ENCODE peak calls at places on chromosomes 3 and 15, in eight cellular contexts. One of them, this sample, is unnamed.

GRCh38 chr3:116338713-116339112 is 106.6 kb downstream of the LSAMP start:
- DNase-seq in fibroblast of pulmonary artery: no peak
- DNase-seq in cardiac fibroblast: no peak
- DNase-seq in kidney epithelial cell: no peak
- DNase-seq in cardiac muscle cell: no peak
- DNase-seq in upper lobe of right lung: no peak
- DNase-seq in NB4: no peak
- DNase-seq in tibial nerve: no peak
- DNase-seq in this sample: no peak

GRCh38 chr3:196971094-196971698 is 2.6 kb upstream of the PIGZ start:
- DNase-seq in fibroblast of pulmonary artery: no peak
- DNase-seq in cardiac fibroblast: no peak
- DNase-seq in kidney epithelial cell: no peak
- DNase-seq in cardiac muscle cell: no peak
- DNase-seq in upper lobe of right lung: no peak
- DNase-seq in NB4: peak; percentile 70
- DNase-seq in tibial nerve: no peak
- DNase-seq in this sample: no peak

GRCh38 chr15:57915827-57916531 is 149.5 kb downstream of the ALDH1A2 start:
- DNase-seq in fibroblast of pulmonary artery: no peak
- DNase-seq in cardiac fibroblast: peak; percentile 10
- DNase-seq in kidney epithelial cell: no peak
- DNase-seq in cardiac muscle cell: peak; percentile 10
- DNase-seq in upper lobe of right lung: no peak
- DNase-seq in NB4: no peak
- DNase-seq in tibial nerve: no peak
- DNase-seq in this sample: no peak

GRCh38 chr3:61299343-61299742 is 48.1 kb upstream of the FHIT start:
- DNase-seq in fibroblast of pulmonary artery: no peak
- DNase-seq in cardiac fibroblast: no peak
- DNase-seq in kidney epithelial cell: peak; percentile 71
- DNase-seq in cardiac muscle cell: no peak
- DNase-seq in upper lobe of right lung: no peak
- DNase-seq in NB4: no peak
- DNase-seq in tibial nerve: no peak
- DNase-seq in this sample: peak; percentile 76

GRCh38 chr3:111302073-111302472 is 230.5 kb downstream of the NECTIN3 start:
- DNase-seq in fibroblast of pulmonary artery: no peak
- DNase-seq in cardiac fibroblast: no peak
- DNase-seq in kidney epithelial cell: no peak
- DNase-seq in cardiac muscle cell: no peak
- DNase-seq in upper lobe of right lung: no peak
- DNase-seq in NB4: no peak
- DNase-seq in tibial nerve: no peak
- DNase-seq in this sample: no peak

GRCh38 chr15:77002436-77002835 is 7.5 kb downstream of the PSTPIP1 start:
- DNase-seq in fibroblast of pulmonary artery: no peak
- DNase-seq in cardiac fibroblast: no peak
- DNase-seq in kidney epithelial cell: no peak
- DNase-seq in cardiac muscle cell: no peak
- DNase-seq in upper lobe of right lung: no peak
- DNase-seq in NB4: peak; percentile 63
- DNase-seq in tibial nerve: no peak
- DNase-seq in this sample: no peak

GRCh38 chr15:90845201-90845949 is 23.0 kb upstream of the FURIN start:
- DNase-seq in fibroblast of pulmonary artery: peak; percentile 72
- DNase-seq in cardiac fibroblast: peak; percentile 61
- DNase-seq in kidney epithelial cell: peak; percentile 75
- DNase-seq in cardiac muscle cell: peak; percentile 67
- DNase-seq in upper lobe of right lung: no peak
- DNase-seq in NB4: peak; percentile 87
- DNase-seq in tibial nerve: no peak
- DNase-seq in this sample: no peak

GRCh38 chr15:81575436-81576123 is 201.6 kb upstream of the TMC3 start:
- DNase-seq in fibroblast of pulmonary artery: peak; percentile 6
- DNase-seq in cardiac fibroblast: peak; percentile 3
- DNase-seq in kidney epithelial cell: no peak
- DNase-seq in cardiac muscle cell: peak; percentile 10
- DNase-seq in upper lobe of right lung: no peak
- DNase-seq in NB4: no peak
- DNase-seq in tibial nerve: no peak
- DNase-seq in this sample: no peak

GRCh38 chr3:194867270-194867983 is 181.7 kb downstream of the FAM43A start:
- DNase-seq in fibroblast of pulmonary artery: peak; percentile 38
- DNase-seq in cardiac fibroblast: peak; percentile 54
- DNase-seq in kidney epithelial cell: no peak
- DNase-seq in cardiac muscle cell: peak; percentile 66
- DNase-seq in upper lobe of right lung: no peak
- DNase-seq in NB4: peak; percentile 15
- DNase-seq in tibial nerve: peak; percentile 53
- DNase-seq in this sample: no peak

GRCh38 chr3:134846943-134847342 is 51.9 kb downstream of the EPHB1 start:
- DNase-seq in fibroblast of pulmonary artery: peak; percentile 52
- DNase-seq in cardiac fibroblast: peak; percentile 27
- DNase-seq in kidney epithelial cell: peak; percentile 96
- DNase-seq in cardiac muscle cell: peak; percentile 55
- DNase-seq in upper lobe of right lung: no peak
- DNase-seq in NB4: no peak
- DNase-seq in tibial nerve: no peak
- DNase-seq in this sample: peak; percentile 63

GRCh38 chr3:43997788-43998373 is 243.8 kb upstream of the TOPAZ1 start:
- DNase-seq in fibroblast of pulmonary artery: no peak
- DNase-seq in cardiac fibroblast: no peak
- DNase-seq in kidney epithelial cell: no peak
- DNase-seq in cardiac muscle cell: no peak
- DNase-seq in upper lobe of right lung: no peak
- DNase-seq in NB4: no peak
- DNase-seq in tibial nerve: no peak
- DNase-seq in this sample: no peak

GRCh38 chr3:118400886-118401285 is 633.8 kb downstream of the IGSF11 start:
- DNase-seq in fibroblast of pulmonary artery: no peak
- DNase-seq in cardiac fibroblast: no peak
- DNase-seq in kidney epithelial cell: no peak
- DNase-seq in cardiac muscle cell: no peak
- DNase-seq in upper lobe of right lung: no peak
- DNase-seq in NB4: no peak
- DNase-seq in tibial nerve: no peak
- DNase-seq in this sample: no peak

GRCh38 chr15:60355148-60355857 is 42.5 kb downstream of the ANXA2 start:
- DNase-seq in fibroblast of pulmonary artery: no peak
- DNase-seq in cardiac fibroblast: no peak
- DNase-seq in kidney epithelial cell: no peak
- DNase-seq in cardiac muscle cell: no peak
- DNase-seq in upper lobe of right lung: no peak
- DNase-seq in NB4: no peak
- DNase-seq in tibial nerve: no peak
- DNase-seq in this sample: no peak

GRCh38 chr3:59444293-59444671 is 394.5 kb upstream of the CFAP20DC start:
- DNase-seq in fibroblast of pulmonary artery: no peak
- DNase-seq in cardiac fibroblast: no peak
- DNase-seq in kidney epithelial cell: no peak
- DNase-seq in cardiac muscle cell: no peak
- DNase-seq in upper lobe of right lung: no peak
- DNase-seq in NB4: no peak
- DNase-seq in tibial nerve: no peak
- DNase-seq in this sample: no peak

GRCh38 chr3:127637546-127637945 is 8.6 kb downstream of the PODXL2 start:
- DNase-seq in fibroblast of pulmonary artery: no peak
- DNase-seq in cardiac fibroblast: no peak
- DNase-seq in kidney epithelial cell: no peak
- DNase-seq in cardiac muscle cell: no peak
- DNase-seq in upper lobe of right lung: peak; percentile 4
- DNase-seq in NB4: peak; percentile 65
- DNase-seq in tibial nerve: no peak
- DNase-seq in this sample: no peak

GRCh38 chr3:49476563-49476962 is 6.5 kb downstream of the DAG1 start:
- DNase-seq in fibroblast of pulmonary artery: no peak
- DNase-seq in cardiac fibroblast: no peak
- DNase-seq in kidney epithelial cell: no peak
- DNase-seq in cardiac muscle cell: no peak
- DNase-seq in upper lobe of right lung: no peak
- DNase-seq in NB4: peak; percentile 84
- DNase-seq in tibial nerve: no peak
- DNase-seq in this sample: no peak

GRCh38 chr15:88401972-88402656 is 65.1 kb downstream of the MRPL46 start:
- DNase-seq in fibroblast of pulmonary artery: no peak
- DNase-seq in cardiac fibroblast: no peak
- DNase-seq in kidney epithelial cell: no peak
- DNase-seq in cardiac muscle cell: no peak
- DNase-seq in upper lobe of right lung: no peak
- DNase-seq in NB4: peak; percentile 19
- DNase-seq in tibial nerve: no peak
- DNase-seq in this sample: no peak

GRCh38 chr3:196096382-196096953 is 14.6 kb upstream of the TFRC start:
- DNase-seq in fibroblast of pulmonary artery: no peak
- DNase-seq in cardiac fibroblast: no peak
- DNase-seq in kidney epithelial cell: no peak
- DNase-seq in cardiac muscle cell: no peak
- DNase-seq in upper lobe of right lung: no peak
- DNase-seq in NB4: peak; percentile 90
- DNase-seq in tibial nerve: peak; percentile 18
- DNase-seq in this sample: no peak

DNA sequence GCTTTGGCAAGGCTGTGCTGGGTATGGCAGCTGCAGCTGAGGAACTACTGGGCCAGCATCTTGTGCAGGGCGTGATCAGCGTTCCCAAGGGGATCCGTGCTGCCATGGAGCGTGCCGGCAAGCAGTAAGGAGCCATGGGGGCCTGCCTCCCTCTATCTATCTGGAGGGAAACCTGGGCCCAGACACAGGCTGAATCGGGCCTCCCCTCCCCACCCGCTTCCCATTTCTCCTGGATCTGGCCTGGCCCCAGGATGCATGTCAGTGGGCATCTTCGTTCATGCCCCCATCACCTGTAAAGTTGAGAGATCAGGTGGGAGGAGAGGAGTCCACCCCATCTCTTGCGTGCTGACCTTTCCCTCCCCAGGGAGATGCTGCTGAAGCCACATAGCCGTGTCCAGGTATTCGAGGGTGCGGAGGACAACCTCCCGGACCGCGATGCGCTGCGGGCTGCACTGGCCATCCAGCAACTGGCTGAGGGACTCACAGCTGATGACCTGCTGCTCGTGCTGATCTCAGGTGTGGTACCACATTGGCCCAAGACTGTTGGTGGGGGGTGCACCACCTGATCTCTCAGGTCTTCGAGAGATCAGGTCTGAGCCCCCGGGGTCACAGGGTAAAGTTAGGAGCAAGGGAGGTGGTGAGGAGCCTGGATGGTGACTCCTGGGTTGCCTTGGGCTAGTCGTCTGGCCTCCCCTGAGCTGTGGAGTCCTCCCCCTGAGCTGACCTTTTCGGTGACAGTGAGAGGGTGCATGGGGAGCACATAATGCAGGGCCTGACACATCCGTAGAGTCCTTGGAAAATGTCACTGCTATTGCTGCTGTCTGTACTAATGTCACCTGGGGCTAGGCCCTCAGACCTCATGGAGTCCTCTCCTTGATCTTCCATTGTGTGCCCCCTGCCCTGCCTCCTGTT is 3.2 kb downstream of the GLYCTK start:
- DNase-seq in fibroblast of pulmonary artery: no peak
- DNase-seq in cardiac fibroblast: no peak
- DNase-seq in kidney epithelial cell: no peak
- DNase-seq in cardiac muscle cell: no peak
- DNase-seq in upper lobe of right lung: peak; percentile 59
- DNase-seq in NB4: no peak
- DNase-seq in tibial nerve: no peak
- DNase-seq in this sample: no peak
- H3K4me3 ChIP-seq in fibroblast of pulmonary artery: no peak overlapping the region
- H3K4me3 ChIP-seq in cardiac fibroblast: no peak overlapping the region
- H3K4me3 ChIP-seq in kidney epithelial cell: no peak overlapping the region
- H3K4me3 ChIP-seq in cardiac muscle cell: no peak overlapping the region
- H3K4me3 ChIP-seq in upper lobe of right lung: no peak overlapping the region
- H3K4me3 ChIP-seq in NB4: no peak overlapping the region
- H3K4me3 ChIP-seq in tibial nerve: peak overlapping the region; percentile 12
- H3K4me3 ChIP-seq in this sample: no peak overlapping the region

DNA sequence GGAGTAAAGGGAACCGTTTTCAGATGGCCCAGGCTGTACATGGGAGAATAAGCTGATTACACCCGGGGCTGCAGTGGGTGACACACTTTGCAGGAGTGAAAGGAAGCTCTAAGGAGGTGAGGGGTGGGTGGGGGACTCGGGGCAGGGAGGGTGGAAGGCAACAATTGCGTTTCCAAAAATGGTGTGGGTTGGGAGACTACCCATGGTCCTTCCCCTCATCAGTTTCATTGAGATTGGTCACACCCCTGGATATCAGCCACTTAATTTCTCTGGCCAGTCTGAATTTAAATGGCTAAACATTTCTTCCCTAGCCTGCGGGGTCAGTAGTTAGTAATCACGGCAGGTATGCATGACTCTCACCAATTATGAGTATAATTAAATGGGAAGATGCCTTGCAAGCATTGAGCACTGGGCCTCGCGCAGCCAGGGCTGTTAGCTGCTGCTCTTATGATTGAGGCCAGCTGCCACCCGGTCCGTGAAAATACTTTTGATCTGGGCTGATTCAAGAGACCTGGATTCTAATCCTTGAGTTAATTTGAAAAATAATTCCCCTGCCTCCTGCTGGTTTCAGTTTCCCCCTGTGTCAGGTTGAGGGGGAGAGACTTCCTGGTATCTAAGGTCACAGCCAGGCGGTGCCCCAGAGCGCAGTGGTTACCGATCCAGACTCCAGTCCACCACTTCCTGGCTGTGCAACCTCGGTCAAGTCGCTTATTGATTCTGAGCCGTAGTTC is 23.3 kb downstream of the SLC6A6 start:
- DNase-seq in fibroblast of pulmonary artery: no peak
- DNase-seq in cardiac fibroblast: no peak
- DNase-seq in kidney epithelial cell: no peak
- DNase-seq in cardiac muscle cell: no peak
- DNase-seq in upper lobe of right lung: peak; percentile 80
- DNase-seq in NB4: peak; percentile 89
- DNase-seq in tibial nerve: no peak
- DNase-seq in this sample: no peak
- TF ChIP-seq CTCF in fibroblast of pulmonary artery: no peak
- TF ChIP-seq CTCF in cardiac fibroblast: no peak
- TF ChIP-seq CTCF in kidney epithelial cell: no peak
- TF ChIP-seq CTCF in cardiac muscle cell: no peak
- TF ChIP-seq CTCF in upper lobe of right lung: peak; percentile 14
- TF ChIP-seq CTCF in NB4: no peak
- TF ChIP-seq CTCF in tibial nerve: no peak
- TF ChIP-seq CTCF in this sample: peak; percentile 8

GRCh38 chr15:34793071-34793470 is 2.3 kb downstream of the ACTC1 start:
- DNase-seq in fibroblast of pulmonary artery: no peak
- DNase-seq in cardiac fibroblast: no peak
- DNase-seq in kidney epithelial cell: no peak
- DNase-seq in cardiac muscle cell: no peak
- DNase-seq in upper lobe of right lung: no peak
- DNase-seq in NB4: no peak
- DNase-seq in tibial nerve: no peak
- DNase-seq in this sample: no peak
- H3K4me3 ChIP-seq in fibroblast of pulmonary artery: no peak overlapping the region
- H3K4me3 ChIP-seq in cardiac fibroblast: no peak overlapping the region
- H3K4me3 ChIP-seq in kidney epithelial cell: no peak overlapping the region
- H3K4me3 ChIP-seq in cardiac muscle cell: peak overlapping the region; percentile 82
- H3K4me3 ChIP-seq in upper lobe of right lung: no peak overlapping the region
- H3K4me3 ChIP-seq in NB4: no peak overlapping the region
- H3K4me3 ChIP-seq in tibial nerve: no peak overlapping the region
- H3K4me3 ChIP-seq in this sample: no peak overlapping the region

DNA sequence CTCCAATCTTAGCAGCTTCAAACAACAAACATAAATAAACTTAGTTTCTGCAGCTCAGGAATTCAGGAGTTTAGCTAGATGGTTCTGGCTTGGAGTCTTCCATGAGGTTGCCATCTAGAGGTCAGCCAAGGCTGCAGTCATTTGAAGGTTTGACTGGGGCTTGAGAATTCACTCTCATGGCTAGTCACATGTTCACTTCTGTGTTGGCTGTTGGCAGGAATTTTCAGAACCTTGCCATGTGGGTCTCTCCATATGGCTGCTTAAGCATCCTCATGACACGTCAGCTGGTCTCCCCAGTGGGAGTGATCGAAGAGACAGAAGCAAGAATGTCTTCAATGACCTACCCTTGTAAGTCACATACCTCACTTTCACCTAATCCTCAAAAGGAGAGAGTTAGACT is 269.2 kb upstream of the CNTN3 start:
- DNase-seq in fibroblast of pulmonary artery: peak; percentile 21
- DNase-seq in cardiac fibroblast: peak; percentile 0
- DNase-seq in kidney epithelial cell: no peak
- DNase-seq in cardiac muscle cell: no peak
- DNase-seq in upper lobe of right lung: no peak
- DNase-seq in NB4: peak; percentile 11
- DNase-seq in tibial nerve: no peak
- DNase-seq in this sample: no peak
- TF ChIP-seq CTCF in fibroblast of pulmonary artery: peak; percentile 43
- TF ChIP-seq CTCF in cardiac fibroblast: peak; percentile 48
- TF ChIP-seq CTCF in kidney epithelial cell: peak; percentile 45
- TF ChIP-seq CTCF in cardiac muscle cell: no peak
- TF ChIP-seq CTCF in upper lobe of right lung: no peak
- TF ChIP-seq CTCF in NB4: peak; percentile 43
- TF ChIP-seq CTCF in tibial nerve: no peak
- TF ChIP-seq CTCF in this sample: peak; percentile 52